ENCODE peak calls at places on chromosome 16, in seven cellular contexts. L is H9, S is mesenchymal stem cell, K is IMR-90, A is mesendoderm, C is trophoblast cell, R is H1. P is an unnamed sample.

GRCh38 chr16:79283578-79283977 is 317.0 kb downstream of the MAF start:
- DNase-seq in L (no peak), S (no peak), K (no peak), A (no peak), C (no peak), R (no peak), P (no peak)

GRCh38 chr16:68524069-68524820 is 14.8 kb upstream of the ZFP90 start:
- DNase-seq in L (no peak), S (no peak), K (no peak), A (peak), C (no peak), R (no peak), P (no peak)

GRCh38 chr16:67537636-67538591 is 9.3 kb downstream of the RIPOR1 start:
- DNase-seq in L (peak), S (peak), K (no peak), A (peak), C (peak), R (peak), P (no peak)

GRCh38 chr16:82088483-82088882 is 53.4 kb downstream of the HSD17B2 start:
- DNase-seq in L (no peak), S (no peak), K (no peak), A (no peak), C (no peak), R (no peak), P (no peak)

GRCh38 chr16:85556456-85557082 is 56.6 kb upstream of the GSE1 start:
- DNase-seq in L (peak), S (peak), K (no peak), A (peak), C (no peak), R (peak), P (no peak)

GRCh38 chr16:83011939-83012338 is 385.2 kb downstream of the CDH13 start:
- DNase-seq in L (no peak), S (no peak), K (no peak), A (no peak), C (no peak), R (no peak), P (no peak)

GRCh38 chr16:84358601-84359295 is 9.6 kb upstream of the ATP2C2 start:
- DNase-seq in L (no peak), S (no peak), K (no peak), A (no peak), C (no peak), R (no peak), P (no peak)

GRCh38 chr16:14486520-14487303 is 143.3 kb downstream of the PARN start:
- DNase-seq in L (peak), S (peak), K (peak), A (peak), C (peak), R (no peak), P (no peak)

GRCh38 chr16:29126621-29127020 is 141.8 kb downstream of the LAT start:
- DNase-seq in L (no peak), S (no peak), K (no peak), A (no peak), C (no peak), R (no peak), P (no peak)

GRCh38 chr16:83118365-83118764 is 491.6 kb downstream of the CDH13 start:
- DNase-seq in L (no peak), S (no peak), K (peak), A (no peak), C (no peak), R (no peak), P (no peak)

GRCh38 chr16:19109288-19109664 is 4.5 kb upstream of the ITPRIPL2 start:
- DNase-seq in L (no peak), S (no peak), K (no peak), A (no peak), C (no peak), R (no peak), P (no peak)

GRCh38 chr16:34802396-34802795 is 1343.0 kb downstream of the TP53TG3F start:
- DNase-seq in L (no peak), S (no peak), K (no peak), A (no peak), C (no peak), R (no peak), P (no peak)

GRCh38 chr16:46950009-46950408 is 23.5 kb downstream of the DNAJA2 start:
- DNase-seq in L (no peak), S (no peak), K (no peak), A (no peak), C (no peak), R (no peak), P (no peak)

GRCh38 chr16:46954562-46954961 is 18.9 kb downstream of the DNAJA2 start:
- DNase-seq in L (no peak), S (no peak), K (no peak), A (no peak), C (no peak), R (no peak), P (no peak)

GRCh38 chr16:46947900-46948547 is 25.4 kb downstream of the DNAJA2 start:
- DNase-seq in L (no peak), S (peak), K (peak), A (peak), C (peak), R (no peak), P (peak)

GRCh38 chr16:46948548-46949166 is 24.8 kb downstream of the DNAJA2 start:
- DNase-seq in L (no peak), S (no peak), K (no peak), A (no peak), C (no peak), R (no peak), P (no peak)

DNA sequence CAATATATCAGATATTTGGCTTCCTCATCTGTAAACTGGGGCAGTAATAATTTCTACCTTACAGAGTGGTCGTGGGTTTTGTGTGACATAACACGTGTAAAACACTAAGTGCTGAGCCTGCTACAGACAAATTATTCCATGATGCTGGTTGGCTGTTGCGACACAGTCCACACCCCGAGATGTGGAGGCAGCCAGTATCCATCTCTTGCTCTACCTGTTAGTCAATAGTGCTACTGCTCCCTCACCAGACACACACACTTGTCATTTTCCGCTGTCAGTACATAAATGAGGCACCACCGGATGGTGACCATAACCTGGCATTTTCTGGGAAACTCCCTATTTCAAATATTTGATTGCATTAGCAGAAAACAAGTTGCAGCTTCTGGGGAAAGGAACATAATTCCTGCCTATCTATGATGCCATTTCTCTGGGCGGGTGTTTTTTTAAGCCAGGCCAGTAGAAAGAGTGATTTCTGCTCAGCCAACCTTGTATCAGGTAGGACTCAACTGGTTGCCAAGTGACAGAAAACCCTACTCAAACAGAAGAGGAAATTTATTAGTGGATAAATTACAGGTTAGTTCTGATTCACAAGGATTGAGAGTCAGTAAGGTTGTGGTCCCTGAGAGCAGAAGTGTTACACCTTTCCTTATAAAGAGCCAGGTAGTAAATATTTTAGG is 24.1 kb downstream of the DNAJA2 start:
- DNase-seq in L (no peak), S (peak), K (no peak), A (no peak), C (no peak), R (no peak), P (no peak)
- H3K4ac ChIP-seq in L (no peak), S (no peak), K (no peak), A (no peak), C (no peak), R (no peak), P (no peak)

GRCh38 chr16:59370717-59371116 is 636.6 kb upstream of the GOT2 start:
- DNase-seq in L (no peak), S (no peak), K (no peak), A (no peak), C (no peak), R (no peak), P (no peak)
- H3K4ac ChIP-seq in L (no peak), S (no peak), K (no peak), A (no peak), C (no peak), R (no peak), P (no peak)

GRCh38 chr16:88426018-88426417 is 27.1 kb upstream of the ZFPM1 start:
- DNase-seq in L (no peak), S (no peak), K (no peak), A (no peak), C (no peak), R (no peak), P (no peak)
- H3K4ac ChIP-seq in L (no peak), S (no peak), K (no peak), A (no peak), C (no peak), R (no peak), P (no peak)

DNA sequence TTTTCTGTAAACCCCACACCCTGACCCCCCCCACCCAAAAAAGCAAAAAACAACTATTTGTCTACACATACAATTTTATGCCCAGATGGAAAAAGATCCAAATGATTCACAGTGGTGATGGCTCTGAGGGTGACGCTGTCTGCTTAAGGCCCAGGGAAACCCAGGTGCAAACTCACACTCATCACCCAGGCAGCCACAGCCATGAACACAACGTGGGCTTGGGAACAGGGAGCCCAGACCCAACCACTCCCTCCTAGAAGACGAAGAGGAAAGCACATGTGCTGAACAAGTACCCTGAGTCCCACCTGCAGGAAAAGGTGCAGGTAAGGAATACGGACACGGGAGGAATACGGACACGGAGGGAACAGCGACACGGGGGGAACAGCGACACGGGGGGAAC is 5.4 kb downstream of the HBQ1 start:
- DNase-seq in L (no peak), S (no peak), K (no peak), A (no peak), C (peak), R (no peak), P (no peak)
- H3K4ac ChIP-seq in L (no peak), S (no peak), K (no peak), A (no peak), C (no peak), R (no peak), P (no peak)

GRCh38 chr16:65815707-65816106 is 550.8 kb upstream of the CDH5 start:
- DNase-seq in L (no peak), S (no peak), K (no peak), A (no peak), C (no peak), R (no peak), P (no peak)

GRCh38 chr16:65822148-65822547 is 544.3 kb upstream of the CDH5 start:
- DNase-seq in L (no peak), S (no peak), K (no peak), A (no peak), C (no peak), R (no peak), P (no peak)

GRCh38 chr16:65817066-65817465 is 549.4 kb upstream of the CDH5 start:
- DNase-seq in L (peak), S (no peak), K (no peak), A (no peak), C (no peak), R (no peak), P (no peak)

GRCh38 chr16:65817799-65818198 is 548.7 kb upstream of the CDH5 start:
- DNase-seq in L (no peak), S (no peak), K (no peak), A (no peak), C (no peak), R (no peak), P (no peak)

DNA sequence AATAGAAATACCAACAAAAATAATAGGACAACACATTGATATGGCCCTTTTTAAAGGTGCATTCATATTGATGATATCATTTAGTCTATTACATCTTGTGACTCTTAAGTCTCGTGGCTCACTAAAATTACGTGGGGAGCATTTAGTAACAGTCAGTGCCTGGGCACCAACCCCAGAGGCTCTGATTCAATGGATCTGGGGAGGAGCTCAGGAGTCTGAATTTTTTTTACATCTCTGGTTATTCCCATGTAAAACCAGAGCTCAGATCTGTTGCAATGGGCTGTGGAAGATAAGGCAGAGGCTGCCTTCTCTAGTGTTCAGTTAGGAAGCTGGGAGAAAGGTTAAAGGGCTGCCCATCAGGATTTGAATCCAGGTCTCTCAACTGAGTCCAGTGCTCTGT is 549.9 kb upstream of the CDH5 start:
- DNase-seq in L (no peak), S (no peak), K (no peak), A (no peak), C (no peak), R (no peak), P (no peak)
- H3K4ac ChIP-seq in L (no peak), S (no peak), K (no peak), A (no peak), C (no peak), R (no peak), P (no peak)

DNA sequence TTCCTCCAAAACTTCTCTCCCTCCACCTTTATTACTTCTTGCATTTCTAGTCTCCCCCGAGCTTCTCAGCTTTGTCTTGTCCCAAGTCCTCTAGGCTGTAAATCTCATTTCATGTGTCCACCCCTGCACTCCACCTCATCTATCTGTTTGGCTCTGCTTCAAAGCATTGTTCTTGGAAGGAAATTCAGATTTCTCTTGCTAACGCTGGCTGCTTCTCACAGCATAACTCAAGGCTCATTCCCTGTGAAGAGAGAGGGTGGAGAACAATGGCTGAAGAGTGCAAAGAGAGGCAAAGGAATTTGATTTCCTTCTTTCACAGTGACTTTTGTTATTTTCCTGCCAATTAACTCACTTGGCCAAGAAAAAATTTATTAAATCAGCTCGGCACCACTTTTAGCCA is 476.5 kb downstream of the TMEM114 start:
- DNase-seq in L (no peak), S (no peak), K (no peak), A (no peak), C (no peak), R (no peak), P (no peak)
- H3K4ac ChIP-seq in L (no peak), S (no peak), K (no peak), A (no peak), C (no peak), R (no peak), P (no peak)

GRCh38 chr16:71845639-71846431 is at the start of gene ATXN1L:
- DNase-seq in L (peak), S (peak), K (peak), A (peak), C (peak), R (peak), P (peak)
- H3K4ac ChIP-seq in L (peak), S (peak), K (peak), A (peak), C (peak), R (peak), P (no peak)

DNA sequence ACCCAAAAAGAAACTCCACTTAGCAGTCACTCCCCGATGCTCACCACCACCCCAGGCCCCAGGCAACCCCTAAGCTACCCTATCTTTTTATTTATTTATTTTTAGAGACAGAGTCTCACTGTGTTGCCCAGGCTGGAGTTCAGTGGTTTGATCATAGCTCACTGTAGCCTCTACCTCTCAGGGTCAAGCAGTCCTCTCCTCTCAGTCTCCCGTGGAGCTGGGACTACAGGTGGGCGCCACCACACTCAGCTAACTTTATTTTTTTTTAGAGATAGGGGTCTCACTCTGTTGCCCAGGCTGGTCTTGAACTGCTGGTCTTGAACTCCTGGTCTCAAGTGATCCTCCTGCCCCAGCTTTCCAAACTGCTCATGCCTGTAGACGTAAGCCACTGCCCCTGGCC is 14.7 kb upstream of the GLIS2 start:
- DNase-seq in L (no peak), S (no peak), K (no peak), A (no peak), C (no peak), R (no peak), P (no peak)
- H3K4ac ChIP-seq in L (no peak), S (no peak), K (peak), A (no peak), C (no peak), R (no peak), P (no peak)

GRCh38 chr16:48067388-48067787 is 88.4 kb downstream of the ABCC12 start:
- DNase-seq in L (no peak), S (no peak), K (no peak), A (no peak), C (no peak), R (no peak), P (no peak)
- H3K4ac ChIP-seq in L (no peak), S (no peak), K (no peak), A (no peak), C (no peak), R (no peak), P (no peak)